ENCODE peak calls at places on chromosomes 16 and 17, in four cellular contexts. Y is fibroblast of lung, S is NCI-H1105 treated with DMSO at 0.1 percent for 48 hours, L is PC-9. M is an unnamed sample.

GRCh38 chr17:44934745-44935105 is 12.8 kb downstream of the KIF18B start:
- DNase-seq in Y (no peak), S (no peak), L (no peak), M (no peak)

GRCh38 chr17:45973943-45974859 is 24.8 kb upstream of the STH start:
- DNase-seq in Y (no peak), S (no peak), L (no peak), M (no peak)

GRCh38 chr16:20884240-20884556 is 16.0 kb downstream of the DCUN1D3 start:
- DNase-seq in Y (peak), S (no peak), L (no peak), M (no peak)

GRCh38 chr17:57567278-57567677 is 177.8 kb downstream of the CCDC182 start:
- DNase-seq in Y (no peak), S (peak), L (no peak), M (no peak)

GRCh38 chr17:49452173-49452572 is 37.5 kb upstream of the PHB1 start:
- DNase-seq in Y (no peak), S (no peak), L (no peak), M (no peak)

GRCh38 chr17:56313201-56313600 is 159.9 kb downstream of the ANKFN1 start:
- DNase-seq in Y (no peak), S (no peak), L (no peak), M (no peak)

GRCh38 chr16:1839554-1839953 is 12.5 kb downstream of the FAHD1 start:
- DNase-seq in Y (no peak), S (no peak), L (no peak), M (no peak)

GRCh38 chr16:84220851-84221250 is 19.0 kb downstream of the KCNG4 start:
- DNase-seq in Y (peak), S (no peak), L (no peak), M (no peak)

GRCh38 chr17:21029032-21029431 is 13.8 kb downstream of the USP22 start:
- DNase-seq in Y (peak), S (no peak), L (no peak), M (no peak)

GRCh38 chr16:85258616-85259015 is 146.3 kb upstream of the CIBAR2 start:
- DNase-seq in Y (no peak), S (no peak), L (no peak), M (no peak)

GRCh38 chr17:9802294-9802693 is 10.9 kb upstream of the DHRS7C start:
- DNase-seq in Y (peak), S (no peak), L (peak), M (no peak)

GRCh38 chr17:62847426-62847825 is 39.3 kb upstream of the MARCHF10 start:
- DNase-seq in Y (no peak), S (no peak), L (no peak), M (no peak)

GRCh38 chr16:55264949-55265348 is 59.1 kb upstream of the IRX6 start:
- DNase-seq in Y (no peak), S (peak), L (no peak), M (no peak)

GRCh38 chr16:28528463-28528867 is 10.3 kb downstream of the NUPR1 start:
- DNase-seq in Y (no peak), S (no peak), L (no peak), M (no peak)

GRCh38 chr17:62824290-62825135 is 16.4 kb upstream of the MARCHF10 start:
- DNase-seq in Y (peak), S (no peak), L (peak), M (no peak)

GRCh38 chr17:7294614-7295153 is at the start of gene YBX2:
- DNase-seq in Y (no peak), S (peak), L (no peak), M (peak)

GRCh38 chr17:72656114-72656763 is 436.2 kb downstream of the SLC39A11 start:
- DNase-seq in Y (no peak), S (no peak), L (no peak), M (no peak)

GRCh38 chr17:9115446-9116265 is 94.3 kb downstream of the NTN1 start:
- DNase-seq in Y (peak), S (no peak), L (no peak), M (no peak)

GRCh38 chr16:67719778-67720144 is 645 bp upstream of the GFOD2 start:
- DNase-seq in Y (peak), S (no peak), L (no peak), M (no peak)

GRCh38 chr16:4606354-4606753 is 8.3 kb downstream of the UBALD1 start:
- DNase-seq in Y (no peak), S (no peak), L (no peak), M (no peak)

GRCh38 chr16:13060932-13061331 is 159.5 kb downstream of the SHISA9 start:
- DNase-seq in Y (no peak), S (no peak), L (no peak), M (peak)

GRCh38 chr16:29729116-29729521 is 16.7 kb downstream of the C16orf54 start:
- DNase-seq in Y (peak), S (peak), L (peak), M (peak)

M was measured in NCI-H526.